ENCODE peak calls at places on chromosome 17, in ten cellular contexts. A is PC-9, D is fibroblast of pulmonary artery, J is astrocyte of the cerebellum, O is tibial nerve, X is left ventricle myocardium inferior, M is mammary epithelial cell, W is AG10803, I is bronchial epithelial cell, V is heart left ventricle. Y is an unnamed sample.

GRCh38 chr17:16923097-16923903 is 48.6 kb downstream of the TNFRSF13B start:
- DNase-seq in A (no peak), D (no peak), J (no peak), O (peak; percentile 6), X (peak; percentile 7), M (no peak), W (no peak), I (no peak), V (no peak), Y (no peak)

GRCh38 chr17:45826919-45827628 is 17.6 kb upstream of the SPPL2C start:
- DNase-seq in A (no peak), D (no peak), J (no peak), O (no peak), X (no peak), M (no peak), W (no peak), I (no peak), V (no peak), Y (no peak)

GRCh38 chr17:44828919-44829557 is 1.0 kb downstream of the GJC1 start:
- DNase-seq in A (no peak), D (peak; percentile 42), J (no peak), O (no peak), X (no peak), M (peak; percentile 38), W (peak; percentile 25), I (peak; percentile 20), V (no peak), Y (no peak)

GRCh38 chr17:67562036-67562435 is 155.7 kb upstream of the NOL11 start:
- DNase-seq in A (no peak), D (no peak), J (no peak), O (no peak), X (no peak), M (no peak), W (no peak), I (no peak), V (no peak), Y (no peak)

GRCh38 chr17:53797497-53797896 is 25.2 kb upstream of the KIF2B start:
- DNase-seq in A (no peak), D (no peak), J (no peak), O (no peak), X (no peak), M (no peak), W (no peak), I (no peak), V (no peak), Y (no peak)

GRCh38 chr17:17096438-17097178 is 54.4 kb downstream of the MPRIP start:
- DNase-seq in A (peak; percentile 47), D (peak; percentile 44), J (no peak), O (no peak), X (no peak), M (peak; percentile 87), W (peak; percentile 76), I (no peak), V (no peak), Y (no peak)

GRCh38 chr17:31631759-31632158 is 227.3 kb downstream of the COPRS start:
- DNase-seq in A (peak; percentile 44), D (no peak), J (no peak), O (no peak), X (no peak), M (no peak), W (peak; percentile 60), I (no peak), V (no peak), Y (no peak)

GRCh38 chr17:9026741-9027140 is 5.4 kb downstream of the NTN1 start:
- DNase-seq in A (no peak), D (no peak), J (no peak), O (no peak), X (no peak), M (no peak), W (no peak), I (no peak), V (no peak), Y (no peak)

GRCh38 chr17:81002409-81003361 is 11.0 kb downstream of the CHMP6 start:
- DNase-seq in A (no peak), D (peak; percentile 66), J (no peak), O (no peak), X (peak; percentile 63), M (peak; percentile 65), W (peak; percentile 52), I (peak; percentile 62), V (peak; percentile 72), Y (peak; percentile 65)

GRCh38 chr17:13513039-13513405 is 88.7 kb downstream of the HS3ST3A1 start:
- DNase-seq in A (no peak), D (peak; percentile 48), J (no peak), O (no peak), X (no peak), M (no peak), W (peak; percentile 67), I (no peak), V (peak; percentile 28), Y (no peak)

GRCh38 chr17:29007456-29008455 is 1.9 kb upstream of the SEZ6 start:
- DNase-seq in A (peak; percentile 60), D (peak; percentile 34), J (no peak), O (no peak), X (no peak), M (peak; percentile 74), W (peak; percentile 17), I (peak; percentile 91), V (no peak), Y (no peak)

GRCh38 chr17:8724451-8724850 is 20.2 kb downstream of the CCDC42 start:
- DNase-seq in A (no peak), D (no peak), J (no peak), O (no peak), X (no peak), M (no peak), W (no peak), I (peak; percentile 11), V (no peak), Y (no peak)

GRCh38 chr17:77281024-77281903 is 140.5 kb downstream of the SEC14L1 start:
- DNase-seq in A (peak; percentile 36), D (peak; percentile 49), J (no peak), O (no peak), X (peak; percentile 43), M (peak; percentile 66), W (peak; percentile 13), I (peak; percentile 33), V (no peak), Y (peak; percentile 74)

DNA sequence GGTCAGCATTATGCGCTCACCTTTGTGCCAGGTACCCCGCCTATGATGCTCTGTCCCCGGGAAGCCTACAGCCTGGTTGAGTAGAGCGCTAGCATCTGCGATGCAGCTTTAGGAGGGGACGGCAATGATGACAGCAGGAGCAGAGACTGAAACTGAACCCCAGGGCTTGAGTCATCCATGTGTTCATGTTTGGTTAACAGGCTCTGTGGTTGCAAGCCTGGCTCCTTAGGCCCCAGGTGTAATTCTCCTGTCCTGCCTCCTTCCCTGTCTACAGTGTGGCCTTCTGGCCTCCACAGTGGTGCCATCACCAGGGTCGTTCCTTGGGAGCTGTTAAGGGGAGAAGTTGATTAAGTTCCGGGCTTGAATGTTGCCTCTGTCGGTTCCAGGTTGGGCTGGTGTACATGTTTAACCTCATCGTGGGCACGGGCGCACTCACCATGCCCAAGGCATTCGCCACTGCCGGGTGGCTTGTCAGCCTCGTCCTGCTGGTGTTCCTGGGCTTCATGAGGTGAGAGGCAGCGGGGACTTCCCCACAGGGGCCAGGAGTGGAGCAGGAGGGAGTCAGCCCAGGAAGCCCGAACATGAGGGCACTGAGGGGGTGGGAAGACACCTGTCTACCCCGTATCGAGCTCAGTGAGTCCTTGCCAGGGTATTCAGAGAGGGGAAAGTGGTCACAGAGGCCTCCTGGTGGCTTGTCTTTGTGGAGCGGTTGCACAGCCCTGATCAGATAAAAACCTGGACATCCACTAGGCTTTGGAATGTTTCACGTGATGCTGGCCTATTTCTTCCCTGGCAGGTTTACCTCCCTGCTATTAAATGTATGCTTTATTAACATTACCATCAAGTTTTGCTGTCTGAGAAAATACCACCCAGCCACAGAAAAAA is 9.2 kb upstream of the NAT9 start:
- DNase-seq in A (no peak), D (no peak), J (no peak), O (no peak), X (no peak), M (no peak), W (no peak), I (peak; percentile 56), V (no peak), Y (peak; percentile 46)
- TF ChIP-seq CTCF in A (no peak), D (no peak), J (peak; percentile 21), O (no peak), X (no peak), M (no peak), W (no peak), I (peak; percentile 13), V (no peak), Y (peak; percentile 5)

GRCh38 chr17:69609495-69610315 is 195.2 kb downstream of the MAP2K6 start:
- DNase-seq in A (no peak), D (peak; percentile 51), J (no peak), O (no peak), X (no peak), M (peak; percentile 28), W (peak; percentile 81), I (peak; percentile 35), V (no peak), Y (peak; percentile 34)
- TF ChIP-seq CTCF in A (peak; percentile 65), D (peak; percentile 82), J (peak; percentile 77), O (peak; percentile 29), X (peak; percentile 60), M (peak; percentile 72), W (peak; percentile 82), I (peak; percentile 64), V (peak; percentile 61), Y (peak; percentile 53)

GRCh38 chr17:35866356-35866950 is 2.2 kb downstream of the HEATR9 start:
- DNase-seq in A (no peak), D (peak; percentile 45), J (no peak), O (no peak), X (no peak), M (no peak), W (peak; percentile 9), I (no peak), V (no peak), Y (no peak)
- TF ChIP-seq CTCF in A (no peak), D (no peak), J (no peak), O (no peak), X (no peak), M (no peak), W (no peak), I (no peak), V (no peak), Y (no peak)

GRCh38 chr17:42179911-42180410 is 981 bp downstream of the KCNH4 start:
- DNase-seq in A (no peak), D (peak; percentile 51), J (no peak), O (no peak), X (peak; percentile 25), M (peak; percentile 20), W (peak; percentile 21), I (no peak), V (peak; percentile 56), Y (peak; percentile 45)

GRCh38 chr17:42181851-42182207 is 887 bp upstream of the KCNH4 start:
- DNase-seq in A (no peak), D (no peak), J (no peak), O (no peak), X (no peak), M (no peak), W (no peak), I (no peak), V (no peak), Y (no peak)

GRCh38 chr17:42179335-42179734 is 1.6 kb downstream of the KCNH4 start:
- DNase-seq in A (no peak), D (no peak), J (no peak), O (no peak), X (no peak), M (no peak), W (no peak), I (no peak), V (no peak), Y (no peak)

GRCh38 chr17:42180411-42180921 is 476 bp downstream of the KCNH4 start:
- DNase-seq in A (no peak), D (no peak), J (no peak), O (no peak), X (no peak), M (no peak), W (no peak), I (no peak), V (no peak), Y (no peak)

GRCh38 chr17:42180922-42181850 is at the start of gene KCNH4:
- DNase-seq in A (no peak), D (peak; percentile 83), J (no peak), O (peak; percentile 49), X (peak; percentile 82), M (peak; percentile 53), W (peak; percentile 58), I (peak; percentile 20), V (peak; percentile 83), Y (peak; percentile 42)
- TF ChIP-seq CTCF in A (no peak), D (peak; percentile 57), J (peak; percentile 37), O (peak; percentile 20), X (peak; percentile 65), M (peak; percentile 20), W (peak; percentile 48), I (peak; percentile 56), V (peak; percentile 64), Y (no peak)